ENCODE peak calls at places on chromosomes 6 and 20, in five cellular contexts. U, R, P, Q and L are unnamed samples.
A peak's percentile ranks its signal among the peaks of the same experiment; 100 is the strongest.

GRCh38 chr6:42935322-42935721 is 6.0 kb downstream of the CNPY3 start:
- DNase-seq in R (no peak), U (no peak), P (no peak), Q (no peak), L (no peak)

GRCh38 chr6:100445512-100445911 is 19.2 kb downstream of the SIM1 start:
- DNase-seq in Q (no peak), U (no peak), P (no peak), R (no peak), L (no peak)

GRCh38 chr6:7823552-7823951 is 87.0 kb downstream of the TXNDC5 start:
- DNase-seq in Q (no peak), R (no peak), P (no peak), U (no peak), L (no peak)

GRCh38 chr20:51659491-51660050 is 108.6 kb downstream of the ATP9A start:
- DNase-seq in Q (no peak), U (no peak), P (no peak), R (no peak), L (no peak)

GRCh38 chr20:20710847-20711315 is 1.6 kb downstream of the RALGAPA2 start:
- DNase-seq in P (no peak), Q (no peak), R (no peak), U (no peak), L (no peak)

GRCh38 chr20:52047811-52048302 is 143.7 kb downstream of the ZFP64 start:
- DNase-seq in P (no peak), R (peak; percentile 89), Q (peak; percentile 39), U (no peak), L (no peak)

GRCh38 chr20:3857405-3857804 is 10.8 kb downstream of the MAVS start:
- DNase-seq in Q (no peak), R (no peak), P (no peak), U (no peak), L (no peak)

GRCh38 chr6:81752084-81752968 is at the start of gene TENT5A:
- DNase-seq in Q (peak; percentile 94), P (peak; percentile 86), U (no peak), R (peak; percentile 93), L (peak; percentile 81)

GRCh38 chr6:54244430-54244829 is 63.8 kb upstream of the TINAG start:
- DNase-seq in U (no peak), Q (no peak), R (peak; percentile 30), P (no peak), L (no peak)

GRCh38 chr6:131741688-131742393 is 31.0 kb upstream of the CTAGE9 start:
- DNase-seq in U (no peak), P (no peak), Q (no peak), R (no peak), L (no peak)

GRCh38 chr6:39181333-39181732 is 47.9 kb downstream of the KCNK5 start:
- DNase-seq in P (no peak), Q (no peak), U (no peak), R (no peak), L (no peak)

GRCh38 chr6:43283905-43284304 is 14.2 kb upstream of the SLC22A7 start:
- DNase-seq in U (no peak), P (no peak), Q (no peak), R (no peak), L (no peak)

GRCh38 chr6:45513331-45513730 is 135.6 kb upstream of the SUPT3H start:
- DNase-seq in P (no peak), R (no peak), Q (no peak), U (no peak), L (no peak)

GRCh38 chr6:53483423-53484353 is 61.2 kb downstream of the GCLC start:
- DNase-seq in R (peak; percentile 17), U (no peak), P (no peak), Q (no peak), L (no peak)

GRCh38 chr6:108661430-108661829 is 100.7 kb downstream of the FOXO3 start:
- DNase-seq in P (no peak), Q (no peak), R (peak; percentile 52), U (no peak), L (no peak)

GRCh38 chr6:107173779-107174178 is 58.5 kb upstream of the BEND3 start:
- DNase-seq in R (peak; percentile 69), U (no peak), Q (no peak), P (no peak), L (no peak)

GRCh38 chr20:44403194-44404112 is 48.0 kb downstream of the HNF4A start:
- DNase-seq in U (no peak), Q (no peak), R (no peak), P (no peak), L (no peak)

GRCh38 chr6:159074120-159074684 is 29.4 kb upstream of the TAGAP start:
- DNase-seq in Q (peak; percentile 66), R (peak; percentile 25), P (no peak), U (no peak), L (no peak)

GRCh38 chr6:14280766-14281293 is 163.3 kb downstream of the CD83 start:
- DNase-seq in P (no peak), R (no peak), Q (peak; percentile 94), U (no peak), L (no peak)
- TF ChIP-seq CTCF in P (no peak), R (no peak), Q (peak; percentile 63), U (peak; percentile 16), L (no peak)

GRCh38 chr20:49603209-49603627 is 35.3 kb upstream of the PTGIS start:
- DNase-seq in U (no peak), Q (peak; percentile 71), R (peak; percentile 56), P (no peak), L (no peak)
- TF ChIP-seq CTCF in U (peak; percentile 37), Q (peak; percentile 66), R (peak; percentile 22), P (peak; percentile 30), L (peak; percentile 50)

DNA sequence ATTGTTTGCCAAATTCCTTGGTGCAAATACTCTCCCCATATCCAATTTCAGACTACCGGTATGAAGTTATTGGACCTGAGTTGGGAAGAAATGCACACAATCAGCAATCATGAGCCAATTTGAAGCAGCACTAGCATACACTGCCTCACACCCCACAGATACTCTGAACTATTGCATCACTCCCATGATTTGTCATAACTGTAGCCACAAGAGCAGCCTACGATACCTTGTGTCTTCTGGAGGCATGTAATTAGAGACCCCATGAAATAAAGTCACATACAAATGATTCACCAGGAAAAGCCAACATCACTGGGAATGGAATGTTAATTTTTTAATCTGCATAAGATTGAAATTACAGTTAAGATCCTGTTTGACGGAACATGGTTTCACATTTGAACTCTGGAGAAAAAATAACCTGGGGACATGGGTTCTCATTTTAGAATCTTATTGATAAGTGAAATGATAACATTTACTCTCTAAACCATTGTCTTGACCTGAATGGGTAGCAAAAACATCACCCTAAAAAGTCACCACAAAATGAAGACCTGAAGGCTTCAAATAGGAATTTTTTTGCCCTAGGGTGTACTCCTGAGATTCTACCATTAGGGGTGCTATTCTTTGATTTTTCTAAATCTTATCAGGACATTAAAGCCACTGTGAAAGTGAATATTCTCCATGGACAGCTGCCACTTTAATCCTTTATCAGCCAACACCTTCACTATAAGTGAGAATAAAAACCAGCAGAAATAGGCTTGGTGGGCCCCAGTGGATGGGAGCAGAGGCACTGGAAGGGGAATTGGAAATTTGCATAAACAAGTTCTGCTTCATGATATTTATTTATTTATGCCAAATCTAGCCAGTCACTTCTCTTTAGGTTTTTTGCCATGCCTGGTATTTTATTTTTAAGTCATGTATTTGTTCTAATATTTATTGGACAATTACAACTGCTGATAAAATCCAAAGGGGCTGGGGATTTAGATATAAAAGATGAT is 34.5 kb upstream of the HBS1L start:
- DNase-seq in Q (no peak), U (peak; percentile 10), P (no peak), R (peak; percentile 73), L (no peak)
- TF ChIP-seq CTCF in Q (peak; percentile 68), U (peak; percentile 46), P (peak; percentile 41), R (peak; percentile 32), L (peak; percentile 49)

GRCh38 chr6:20564777-20565176 is 30.5 kb downstream of the CDKAL1 start:
- DNase-seq in P (no peak), U (no peak), R (no peak), Q (no peak), L (no peak)

GRCh38 chr6:20565291-20565690 is 31.0 kb downstream of the CDKAL1 start:
- DNase-seq in Q (no peak), P (no peak), R (no peak), U (no peak), L (no peak)

GRCh38 chr6:20559924-20560551 is 25.8 kb downstream of the CDKAL1 start:
- DNase-seq in U (no peak), R (no peak), Q (no peak), P (no peak), L (no peak)

GRCh38 chr6:20563377-20563776 is 29.1 kb downstream of the CDKAL1 start:
- DNase-seq in R (no peak), P (no peak), Q (no peak), U (no peak), L (no peak)

DNA sequence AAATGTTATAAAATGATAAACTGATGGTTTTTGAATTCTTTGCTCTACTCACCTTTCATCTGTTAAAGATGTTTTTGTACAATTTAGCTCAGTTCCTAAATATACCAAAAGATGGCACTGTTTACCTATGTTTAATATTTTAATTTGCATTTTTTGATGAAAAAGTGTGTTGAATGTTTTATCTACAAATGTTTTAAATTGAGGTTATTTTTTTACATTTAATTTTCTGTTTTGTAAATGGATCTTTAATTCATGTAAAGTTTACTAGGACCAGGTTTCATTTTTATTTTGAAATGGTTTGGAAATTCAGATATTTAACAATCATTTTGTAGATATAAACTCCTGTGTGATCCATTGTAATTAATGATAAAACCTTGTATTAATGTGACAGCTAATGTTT is 30.0 kb downstream of the CDKAL1 start:
- DNase-seq in R (no peak), P (no peak), Q (no peak), U (no peak), L (no peak)
- TF ChIP-seq CTCF in R (no peak), P (peak; percentile 74), Q (peak; percentile 75), U (peak; percentile 6), L (peak; percentile 74)

DNA sequence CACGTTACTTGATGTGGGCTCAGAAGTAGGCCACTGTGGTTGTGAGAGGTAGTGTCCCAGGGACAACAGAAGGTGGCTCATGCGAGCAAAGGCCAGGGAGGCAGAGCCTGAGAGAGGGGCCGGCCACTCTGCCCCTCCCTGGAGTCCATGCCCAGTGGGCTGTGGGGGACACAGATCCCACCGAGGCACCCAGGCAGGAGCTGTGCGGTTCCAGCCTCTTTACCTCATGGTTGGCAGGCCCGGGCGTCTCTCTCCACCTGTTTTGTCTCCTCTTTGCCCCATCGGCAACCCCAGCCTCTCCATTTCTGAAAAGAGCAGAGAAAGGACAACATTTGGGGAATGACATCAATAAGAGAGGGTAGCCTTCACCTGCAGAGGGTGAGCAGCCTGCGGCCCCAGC is 207.4 kb upstream of the CST7 start:
- DNase-seq in P (no peak), U (no peak), R (no peak), Q (peak; percentile 24), L (no peak)
- TF ChIP-seq CTCF in P (no peak), U (no peak), R (no peak), Q (no peak), L (no peak)

GRCh38 chr6:127690092-127690491 is 113.1 kb downstream of the C6orf58 start:
- DNase-seq in R (peak; percentile 18), P (no peak), U (peak; percentile 6), Q (no peak), L (no peak)
- TF ChIP-seq CTCF in R (peak; percentile 64), P (peak; percentile 52), U (peak; percentile 43), Q (peak; percentile 75), L (peak; percentile 62)